ENCODE peak calls at places on chromosomes 3 and 15, in four cellular contexts. H is C1 segment of cervical spinal cord; J is activated CD8-positive, alpha-beta memory T cell treated with anti-CD3 and anti-CD28 coated beads, Interleukin-2, amount 50 U/mL, for 4 hours; W is skeletal muscle cell. R is an unnamed sample.
A peak's percentile ranks its signal among the peaks of the same experiment; 100 is the strongest.

GRCh38 chr3:46833346-46834300 is 29.6 kb downstream of the MYL3 start:
- DNase-seq in J (no peak), W (no peak), H (no peak), R (no peak)

GRCh38 chr3:190384241-190384863 is 3.6 kb upstream of the CLDN16 start:
- DNase-seq in H (no peak), W (no peak), J (no peak), R (no peak)

GRCh38 chr3:56970401-56971002 is 90.0 kb upstream of the SPATA12 start:
- DNase-seq in H (no peak), J (no peak), W (no peak), R (no peak)

GRCh38 chr3:172305552-172305951 is 142.7 kb downstream of the GHSR start:
- DNase-seq in H (no peak), W (peak; percentile 72), J (no peak), R (no peak)

GRCh38 chr15:41904487-41905359 is 10.9 kb upstream of the SPTBN5 start:
- DNase-seq in J (peak; percentile 76), H (no peak), W (no peak), R (peak; percentile 59)

GRCh38 chr3:42872718-42873117 is 3.0 kb downstream of the CYP8B1 start:
- DNase-seq in J (no peak), H (no peak), W (no peak), R (no peak)

GRCh38 chr3:153315781-153316180 is 153.8 kb downstream of the RAP2B start:
- DNase-seq in J (no peak), H (no peak), W (no peak), R (no peak)

GRCh38 chr3:164791263-164791662 is 287.0 kb downstream of the SI start:
- DNase-seq in W (no peak), J (no peak), H (no peak), R (no peak)

GRCh38 chr3:42101481-42101880 is 10.3 kb downstream of the TRAK1 start:
- DNase-seq in J (no peak), H (no peak), W (no peak), R (no peak)

GRCh38 chr3:37521403-37521802 is 340.3 kb upstream of the CTDSPL start:
- DNase-seq in W (no peak), J (no peak), H (no peak), R (no peak)

GRCh38 chr15:99211926-99212325 is 37.5 kb downstream of the TTC23 start:
- DNase-seq in H (no peak), W (no peak), J (no peak), R (no peak)

GRCh38 chr3:138479355-138479964 is 45.0 kb downstream of the ESYT3 start:
- DNase-seq in W (no peak), J (no peak), H (no peak), R (no peak)

GRCh38 chr3:23756206-23756840 is 49.4 kb upstream of the UBE2E1 start:
- DNase-seq in J (no peak), W (no peak), H (no peak), R (no peak)

GRCh38 chr3:158711886-158712285 is 20.4 kb downstream of the RARRES1 start:
- DNase-seq in J (no peak), H (no peak), W (no peak), R (no peak)

GRCh38 chr3:38327335-38328009 is 19.1 kb upstream of the XYLB start:
- DNase-seq in J (no peak), H (no peak), W (peak; percentile 75), R (peak; percentile 51)

GRCh38 chr3:71885001-71885400 is 100.1 kb upstream of the PROK2 start:
- DNase-seq in H (no peak), W (no peak), J (no peak), R (no peak)

GRCh38 chr3:114877378-114878118 is 269.5 kb downstream of the ZBTB20 start:
- DNase-seq in J (no peak), H (no peak), W (no peak), R (no peak)

GRCh38 chr3:168981396-168981795 is 682.1 kb downstream of the MECOM start:
- DNase-seq in H (no peak), W (no peak), J (no peak), R (no peak)

GRCh38 chr3:123780656-123781055 is 103.5 kb downstream of the MYLK start:
- DNase-seq in W (no peak), H (no peak), J (no peak), R (no peak)

GRCh38 chr3:37668431-37668830 is 193.2 kb upstream of the CTDSPL start:
- DNase-seq in W (no peak), H (no peak), J (no peak), R (no peak)

GRCh38 chr3:152264378-152264777 is 4.4 kb upstream of the MBNL1 start:
- DNase-seq in J (no peak), H (no peak), W (no peak), R (no peak)

GRCh38 chr3:157948605-157949383 is 157.4 kb downstream of the SHOX2 start:
- DNase-seq in H (no peak), W (no peak), J (no peak), R (no peak)

GRCh38 chr3:10169000-10169496 is 4.3 kb downstream of the IRAK2 start:
- DNase-seq in J (no peak), W (no peak), H (no peak), R (no peak)

GRCh38 chr3:115808816-115809215 is 185.5 kb downstream of the GAP43 start:
- DNase-seq in W (no peak), H (no peak), J (no peak), R (no peak)

GRCh38 chr3:7025581-7026300 is 164.8 kb downstream of the GRM7 start:
- DNase-seq in W (no peak), H (no peak), J (no peak), R (no peak)

GRCh38 chr15:77815015-77815414 is 182.3 kb upstream of the LINGO1 start:
- DNase-seq in W (no peak), J (no peak), H (no peak), R (no peak)

GRCh38 chr3:174170248-174170647 is 688.9 kb upstream of the NAALADL2 start:
- DNase-seq in W (no peak), J (no peak), H (no peak), R (no peak)

GRCh38 chr3:15633766-15634588 is 32.4 kb downstream of the BTD start:
- DNase-seq in W (no peak), J (no peak), H (no peak), R (no peak)

GRCh38 chr3:101077361-101078011 is 84.3 kb upstream of the ABI3BP start:
- DNase-seq in W (peak; percentile 30), J (no peak), H (no peak), R (no peak)

GRCh38 chr3:178436773-178437172 is 99.5 kb upstream of the KCNMB2 start:
- DNase-seq in J (no peak), H (no peak), W (peak; percentile 21), R (no peak)

GRCh38 chr15:69794643-69795461 is 302.9 kb downstream of the TLE3 start:
- DNase-seq in J (no peak), H (no peak), W (no peak), R (no peak)

GRCh38 chr3:101518421-101518871 is 5.4 kb upstream of the SENP7 start:
- DNase-seq in W (no peak), H (no peak), J (no peak), R (peak; percentile 33)

GRCh38 chr3:101703169-101703568 is 16.7 kb upstream of the RPL24 start:
- DNase-seq in W (no peak), H (no peak), J (no peak), R (no peak)

GRCh38 chr3:190575441-190576190 is 61.7 kb downstream of the IL1RAP start:
- DNase-seq in J (no peak), H (no peak), W (no peak), R (no peak)

GRCh38 chr3:72636947-72637647 is 211.1 kb downstream of the SHQ1 start:
- DNase-seq in H (no peak), J (no peak), W (no peak), R (no peak)

R was measured in stimulated activated effector memory CD8-positive, alpha-beta T cell treated with anti-CD3 and anti-CD28 coated beads, Interleukin-12 subunit alpha, Interleukin-12 subunit beta, amount 100 ng/mL, for 72 hours.